ENCODE peak calls at places on chromosome X, in four cellular contexts. One of them, this sample, is unnamed.

GRCh38 chrX:96004386-96004785 is 680.3 kb upstream of the DIAPH2 start:
- DNase-seq in Daoy: no peak
- DNase-seq in endothelial cell: no peak
- DNase-seq in GM20000: no peak
- DNase-seq in this sample: no peak

GRCh38 chrX:139801397-139801813 is 93.4 kb upstream of the MCF2 start:
- DNase-seq in Daoy: no peak
- DNase-seq in endothelial cell: no peak
- DNase-seq in GM20000: no peak
- DNase-seq in this sample: no peak

GRCh38 chrX:110420771-110421498 is 62.3 kb downstream of the RTL9 start:
- DNase-seq in endothelial cell: peak; percentile 5
- DNase-seq in GM20000: no peak
- DNase-seq in Daoy: no peak
- DNase-seq in this sample: peak; percentile 18

GRCh38 chrX:93868289-93868985 is 194.4 kb downstream of the FAM133A start:
- DNase-seq in Daoy: no peak
- DNase-seq in endothelial cell: no peak
- DNase-seq in GM20000: no peak
- DNase-seq in this sample: no peak

GRCh38 chrX:45322382-45322781 is 121.7 kb upstream of the DIPK2B start:
- DNase-seq in Daoy: peak; percentile 68
- DNase-seq in GM20000: no peak
- DNase-seq in endothelial cell: no peak
- DNase-seq in this sample: peak; percentile 0

GRCh38 chrX:145821291-145821897 is 3.8 kb downstream of the SLITRK2 start:
- DNase-seq in endothelial cell: peak; percentile 7
- DNase-seq in GM20000: no peak
- DNase-seq in Daoy: peak; percentile 17
- DNase-seq in this sample: no peak

GRCh38 chrX:153781428-153782047 is 697 bp downstream of the SRPK3 start:
- DNase-seq in endothelial cell: no peak
- DNase-seq in Daoy: peak; percentile 38
- DNase-seq in GM20000: no peak
- DNase-seq in this sample: no peak

GRCh38 chrX:26262121-26262523 is 46.2 kb downstream of the MAGEB5 start:
- DNase-seq in Daoy: no peak
- DNase-seq in GM20000: no peak
- DNase-seq in endothelial cell: peak; percentile 4
- DNase-seq in this sample: no peak

GRCh38 chrX:34619920-34620319 is 37.2 kb downstream of the TMEM47 start:
- DNase-seq in endothelial cell: no peak
- DNase-seq in Daoy: no peak
- DNase-seq in GM20000: no peak
- DNase-seq in this sample: no peak

GRCh38 chrX:24148118-24148517 is 1.4 kb upstream of the ZFX start:
- DNase-seq in Daoy: no peak
- DNase-seq in endothelial cell: no peak
- DNase-seq in GM20000: no peak
- DNase-seq in this sample: peak; percentile 28

GRCh38 chrX:104113237-104113965 is 1.1 kb downstream of the ZCCHC18 start:
- DNase-seq in GM20000: peak; percentile 37
- DNase-seq in endothelial cell: peak; percentile 50
- DNase-seq in Daoy: peak; percentile 63
- DNase-seq in this sample: peak; percentile 76

GRCh38 chrX:10483191-10483808 is 137.1 kb downstream of the MID1 start:
- DNase-seq in GM20000: no peak
- DNase-seq in Daoy: no peak
- DNase-seq in endothelial cell: no peak
- DNase-seq in this sample: no peak

GRCh38 chrX:23742693-23743622 is at the start of gene ACOT9:
- DNase-seq in Daoy: peak; percentile 93
- DNase-seq in GM20000: peak; percentile 84
- DNase-seq in endothelial cell: peak; percentile 76
- DNase-seq in this sample: peak; percentile 92

GRCh38 chrX:100720301-100720700 is 11.6 kb downstream of the SYTL4 start:
- DNase-seq in Daoy: peak; percentile 7
- DNase-seq in endothelial cell: no peak
- DNase-seq in GM20000: no peak
- DNase-seq in this sample: no peak

GRCh38 chrX:149910178-149910695 is 19.1 kb upstream of the HSFX4 start:
- DNase-seq in Daoy: no peak
- DNase-seq in GM20000: no peak
- DNase-seq in endothelial cell: no peak
- DNase-seq in this sample: no peak

GRCh38 chrX:40244980-40245379 is 147.2 kb upstream of the BCOR start:
- DNase-seq in Daoy: no peak
- DNase-seq in endothelial cell: no peak
- DNase-seq in GM20000: no peak
- DNase-seq in this sample: no peak

GRCh38 chrX:154308108-154308946 is 12.7 kb downstream of the TKTL1 start:
- DNase-seq in GM20000: peak; percentile 48
- DNase-seq in Daoy: peak; percentile 23
- DNase-seq in endothelial cell: peak; percentile 72
- DNase-seq in this sample: peak; percentile 61

GRCh38 chrX:26411045-26411444 is 195.1 kb downstream of the MAGEB5 start:
- DNase-seq in endothelial cell: no peak
- DNase-seq in GM20000: no peak
- DNase-seq in Daoy: no peak
- DNase-seq in this sample: no peak

GRCh38 chrX:100408643-100409315 is 1.3 kb downstream of the PCDH19 start:
- DNase-seq in GM20000: peak; percentile 14
- DNase-seq in endothelial cell: no peak
- DNase-seq in Daoy: no peak
- DNase-seq in this sample: no peak

GRCh38 chrX:39073131-39073530 is 271.9 kb downstream of the MID1IP1 start:
- DNase-seq in Daoy: no peak
- DNase-seq in GM20000: no peak
- DNase-seq in endothelial cell: no peak
- DNase-seq in this sample: no peak

GRCh38 chrX:13764284-13764683 is 29.7 kb downstream of the OFD1 start:
- DNase-seq in endothelial cell: no peak
- DNase-seq in GM20000: no peak
- DNase-seq in Daoy: no peak
- DNase-seq in this sample: no peak

GRCh38 chrX:109920325-109920724 is 82.6 kb upstream of the TMEM164 start:
- DNase-seq in endothelial cell: no peak
- DNase-seq in Daoy: no peak
- DNase-seq in GM20000: no peak
- DNase-seq in this sample: no peak

GRCh38 chrX:17836830-17837229 is 24.3 kb downstream of the RAI2 start:
- DNase-seq in Daoy: no peak
- DNase-seq in endothelial cell: no peak
- DNase-seq in GM20000: no peak
- DNase-seq in this sample: no peak

GRCh38 chrX:53261573-53261972 is 19.8 kb downstream of the IQSEC2 start:
- DNase-seq in Daoy: no peak
- DNase-seq in endothelial cell: no peak
- DNase-seq in GM20000: no peak
- DNase-seq in this sample: peak; percentile 4

GRCh38 chrX:47247206-47247998 is 14.6 kb downstream of the USP11 start:
- DNase-seq in endothelial cell: no peak
- DNase-seq in Daoy: peak; percentile 87
- DNase-seq in GM20000: no peak
- DNase-seq in this sample: no peak

GRCh38 chrX:37757082-37757481 is 22.8 kb upstream of the CYBB start:
- DNase-seq in Daoy: no peak
- DNase-seq in GM20000: no peak
- DNase-seq in endothelial cell: no peak
- DNase-seq in this sample: no peak

GRCh38 chrX:46665232-46666162 is 91.9 kb downstream of the CHST7 start:
- DNase-seq in GM20000: no peak
- DNase-seq in Daoy: peak; percentile 23
- DNase-seq in endothelial cell: no peak
- DNase-seq in this sample: no peak

GRCh38 chrX:124529786-124530185 is 183.4 kb downstream of the SH2D1A start:
- DNase-seq in Daoy: no peak
- DNase-seq in endothelial cell: no peak
- DNase-seq in GM20000: no peak
- DNase-seq in this sample: no peak

GRCh38 chrX:114599305-114599704 is 15.4 kb downstream of the HTR2C start:
- DNase-seq in GM20000: no peak
- DNase-seq in endothelial cell: no peak
- DNase-seq in Daoy: no peak
- DNase-seq in this sample: no peak

GRCh38 chrX:3791449-3791848 is 78.0 kb upstream of the PRKX start:
- DNase-seq in endothelial cell: no peak
- DNase-seq in GM20000: no peak
- DNase-seq in Daoy: no peak
- DNase-seq in this sample: no peak

GRCh38 chrX:112211459-112211858 is 128.9 kb upstream of the TRPC5 start:
- DNase-seq in GM20000: no peak
- DNase-seq in Daoy: no peak
- DNase-seq in endothelial cell: no peak
- DNase-seq in this sample: peak; percentile 6

GRCh38 chrX:39736219-39737211 is 361.2 kb downstream of the BCOR start:
- DNase-seq in Daoy: peak; percentile 80
- DNase-seq in endothelial cell: no peak
- DNase-seq in GM20000: no peak
- DNase-seq in this sample: peak; percentile 1

GRCh38 chrX:21840199-21840557 is 761 bp downstream of the MBTPS2 start:
- DNase-seq in endothelial cell: no peak
- DNase-seq in GM20000: no peak
- DNase-seq in Daoy: no peak
- DNase-seq in this sample: peak; percentile 41

GRCh38 chrX:119790977-119791436 is 423 bp downstream of the RPL39 start:
- DNase-seq in GM20000: no peak
- DNase-seq in endothelial cell: no peak
- DNase-seq in Daoy: no peak
- DNase-seq in this sample: peak; percentile 58

GRCh38 chrX:26253526-26253925 is 37.6 kb downstream of the MAGEB5 start:
- DNase-seq in Daoy: no peak
- DNase-seq in GM20000: no peak
- DNase-seq in endothelial cell: no peak
- DNase-seq in this sample: no peak

GRCh38 chrX:45077748-45078424 is 122.8 kb downstream of the DIPK2B start:
- DNase-seq in GM20000: no peak
- DNase-seq in endothelial cell: no peak
- DNase-seq in Daoy: no peak
- DNase-seq in this sample: peak; percentile 55